ENCODE peak calls at places on chromosomes 6 and 20, in five cellular contexts. P is AG08395, O is AG04450, D is C1 segment of cervical spinal cord, A is NCI-H1417. W is an unnamed sample.

GRCh38 chr20:50108571-50109235 is 4.2 kb downstream of the UBE2V1 start:
- DNase-seq in A (no peak), O (no peak), D (no peak), P (no peak), W (no peak)

GRCh38 chr6:63816979-63817436 is 181.4 kb downstream of the PHF3 start:
- DNase-seq in A (peak), O (no peak), P (peak), D (no peak), W (no peak)

GRCh38 chr6:39003488-39003887 is 45.1 kb upstream of the GLP1R start:
- DNase-seq in D (no peak), O (no peak), A (no peak), P (no peak), W (no peak)

GRCh38 chr6:145278163-145278807 is 457.0 kb downstream of the EPM2A start:
- DNase-seq in O (no peak), A (no peak), D (no peak), P (peak), W (peak)

GRCh38 chr20:5510446-5510845 is 193.7 kb upstream of the PROKR2 start:
- DNase-seq in P (no peak), A (no peak), D (no peak), O (no peak), W (no peak)

GRCh38 chr6:33877982-33878381 is 74.2 kb upstream of the MLN start:
- DNase-seq in A (no peak), D (no peak), O (no peak), P (no peak), W (no peak)

GRCh38 chr6:124389127-124389526 is 573.1 kb upstream of the RNF217 start:
- DNase-seq in O (no peak), D (no peak), P (no peak), A (no peak), W (no peak)

GRCh38 chr20:57882451-57883161 is 172.8 kb upstream of the PMEPA1 start:
- DNase-seq in O (no peak), D (no peak), P (peak), A (no peak), W (no peak)

GRCh38 chr6:70398783-70399730 is 14.3 kb upstream of the FAM135A start:
- DNase-seq in A (peak), O (no peak), P (peak), D (no peak), W (no peak)